ENCODE peak calls at places on chromosomes 3 and 15, in four cellular contexts. One of them, this sample, is unnamed.

GRCh38 chr3:197392961-197393360 is 94.5 kb upstream of the DLG1 start:
- DNase-seq in K562: no peak
- DNase-seq in HL-60: no peak
- DNase-seq in GM23338: no peak
- DNase-seq in this sample: no peak

GRCh38 chr3:195732951-195733350 is 12.2 kb downstream of the MUC20 start:
- DNase-seq in K562: no peak
- DNase-seq in HL-60: no peak
- DNase-seq in GM23338: no peak
- DNase-seq in this sample: no peak

GRCh38 chr3:156826144-156826895 is at the start of gene LEKR1:
- DNase-seq in K562: peak
- DNase-seq in HL-60: peak
- DNase-seq in GM23338: peak
- DNase-seq in this sample: no peak

GRCh38 chr15:52735231-52736089 is 54.7 kb downstream of the ONECUT1 start:
- DNase-seq in K562: peak
- DNase-seq in HL-60: peak
- DNase-seq in GM23338: peak
- DNase-seq in this sample: peak

GRCh38 chr3:111856501-111856900 is 2.6 kb upstream of the PHLDB2 start:
- DNase-seq in K562: no peak
- DNase-seq in HL-60: no peak
- DNase-seq in GM23338: no peak
- DNase-seq in this sample: no peak

GRCh38 chr3:55440406-55440708 is 46.7 kb downstream of the WNT5A start:
- DNase-seq in K562: no peak
- DNase-seq in HL-60: no peak
- DNase-seq in GM23338: no peak
- DNase-seq in this sample: no peak

GRCh38 chr3:152656207-152657001 is 178.5 kb upstream of the P2RY1 start:
- DNase-seq in K562: no peak
- DNase-seq in HL-60: peak
- DNase-seq in GM23338: peak
- DNase-seq in this sample: no peak

GRCh38 chr3:110579841-110580550 is 491.6 kb upstream of the NECTIN3 start:
- DNase-seq in K562: no peak
- DNase-seq in HL-60: no peak
- DNase-seq in GM23338: no peak
- DNase-seq in this sample: no peak

GRCh38 chr15:101698314-101698713 is 26.0 kb downstream of the TARS3 start:
- DNase-seq in K562: no peak
- DNase-seq in HL-60: no peak
- DNase-seq in GM23338: no peak
- DNase-seq in this sample: no peak

GRCh38 chr15:88918738-88919137 is 5.6 kb upstream of the MFGE8 start:
- DNase-seq in K562: no peak
- DNase-seq in HL-60: peak
- DNase-seq in GM23338: no peak
- DNase-seq in this sample: peak

GRCh38 chr3:47978386-47978785 is 37.8 kb downstream of the MAP4 start:
- DNase-seq in K562: no peak
- DNase-seq in HL-60: no peak
- DNase-seq in GM23338: no peak
- DNase-seq in this sample: no peak

GRCh38 chr15:78977591-78978347 is 32.9 kb upstream of the CTSH start:
- DNase-seq in K562: no peak
- DNase-seq in HL-60: no peak
- DNase-seq in GM23338: no peak
- DNase-seq in this sample: no peak

GRCh38 chr15:77454265-77454664 is 33.6 kb downstream of the HMG20A start:
- DNase-seq in K562: no peak
- DNase-seq in HL-60: no peak
- DNase-seq in GM23338: no peak
- DNase-seq in this sample: no peak

GRCh38 chr3:48784426-48785120 is 63.1 kb downstream of the PRKAR2A start:
- DNase-seq in K562: no peak
- DNase-seq in HL-60: no peak
- DNase-seq in GM23338: no peak
- DNase-seq in this sample: no peak

GRCh38 chr3:70753572-70753971 is 441.1 kb upstream of the MDFIC2 start:
- DNase-seq in K562: no peak
- DNase-seq in HL-60: no peak
- DNase-seq in GM23338: peak
- DNase-seq in this sample: no peak

GRCh38 chr3:11558918-11559815 is 84.5 kb downstream of the VGLL4 start:
- DNase-seq in K562: no peak
- DNase-seq in HL-60: no peak
- DNase-seq in GM23338: no peak
- DNase-seq in this sample: no peak

GRCh38 chr15:64067564-64068030 is 21.3 kb upstream of the DAPK2 start:
- DNase-seq in K562: peak
- DNase-seq in HL-60: peak
- DNase-seq in GM23338: peak
- DNase-seq in this sample: no peak

GRCh38 chr15:95401586-95401985 is 928.9 kb upstream of the NR2F2 start:
- DNase-seq in K562: no peak
- DNase-seq in HL-60: no peak
- DNase-seq in GM23338: no peak
- DNase-seq in this sample: no peak

GRCh38 chr3:115877647-115877934 is 254.3 kb downstream of the GAP43 start:
- DNase-seq in K562: no peak
- DNase-seq in HL-60: no peak
- DNase-seq in GM23338: no peak
- DNase-seq in this sample: no peak

GRCh38 chr15:100123611-100124010 is 218.2 kb downstream of the ADAMTS17 start:
- DNase-seq in K562: no peak
- DNase-seq in HL-60: no peak
- DNase-seq in GM23338: no peak
- DNase-seq in this sample: no peak

GRCh38 chr3:141460097-141460704 is 26.6 kb upstream of the RASA2 start:
- DNase-seq in K562: peak
- DNase-seq in HL-60: peak
- DNase-seq in GM23338: peak
- DNase-seq in this sample: peak

GRCh38 chr3:129892857-129893615 is 475 bp downstream of the TMCC1 start:
- DNase-seq in K562: peak
- DNase-seq in HL-60: peak
- DNase-seq in GM23338: peak
- DNase-seq in this sample: no peak

GRCh38 chr3:66534304-66534703 is 33.5 kb upstream of the LRIG1 start:
- DNase-seq in K562: no peak
- DNase-seq in HL-60: no peak
- DNase-seq in GM23338: no peak
- DNase-seq in this sample: no peak

GRCh38 chr3:125035217-125035616 is 20.6 kb downstream of the HEG1 start:
- DNase-seq in K562: no peak
- DNase-seq in HL-60: no peak
- DNase-seq in GM23338: no peak
- DNase-seq in this sample: no peak

GRCh38 chr15:96330064-96330449 is 443 bp upstream of the NR2F2 start:
- DNase-seq in K562: no peak
- DNase-seq in HL-60: peak
- DNase-seq in GM23338: peak
- DNase-seq in this sample: no peak

GRCh38 chr15:38129531-38130199 is 123.0 kb upstream of the SPRED1 start:
- DNase-seq in K562: no peak
- DNase-seq in HL-60: peak
- DNase-seq in GM23338: no peak
- DNase-seq in this sample: no peak
- TF ChIP-seq REST in K562: no peak
- TF ChIP-seq REST in HL-60: no peak
- TF ChIP-seq REST in GM23338: no peak
- TF ChIP-seq REST in this sample: no peak

GRCh38 chr15:74013374-74013893 is 18.9 kb downstream of the PML start:
- DNase-seq in K562: no peak
- DNase-seq in HL-60: no peak
- DNase-seq in GM23338: no peak
- DNase-seq in this sample: no peak
- TF ChIP-seq REST in K562: no peak
- TF ChIP-seq REST in HL-60: no peak
- TF ChIP-seq REST in GM23338: no peak
- TF ChIP-seq REST in this sample: no peak

GRCh38 chr3:123652346-123652984 is 67.6 kb upstream of the HACD2 start:
- DNase-seq in K562: peak
- DNase-seq in HL-60: peak
- DNase-seq in GM23338: peak
- DNase-seq in this sample: peak
- TF ChIP-seq REST in K562: no peak
- TF ChIP-seq REST in HL-60: no peak
- TF ChIP-seq REST in GM23338: peak
- TF ChIP-seq REST in this sample: peak

GRCh38 chr3:15348246-15348645 is 15.9 kb upstream of the SH3BP5 start:
- DNase-seq in K562: no peak
- DNase-seq in HL-60: no peak
- DNase-seq in GM23338: no peak
- DNase-seq in this sample: no peak

GRCh38 chr3:15347737-15348110 is 15.3 kb upstream of the SH3BP5 start:
- DNase-seq in K562: no peak
- DNase-seq in HL-60: no peak
- DNase-seq in GM23338: no peak
- DNase-seq in this sample: no peak

GRCh38 chr3:15346516-15346915 is 14.1 kb upstream of the SH3BP5 start:
- DNase-seq in K562: no peak
- DNase-seq in HL-60: no peak
- DNase-seq in GM23338: no peak
- DNase-seq in this sample: no peak

GRCh38 chr3:15347104-15347736 is 14.8 kb upstream of the SH3BP5 start:
- DNase-seq in K562: no peak
- DNase-seq in HL-60: no peak
- DNase-seq in GM23338: no peak
- DNase-seq in this sample: no peak

DNA sequence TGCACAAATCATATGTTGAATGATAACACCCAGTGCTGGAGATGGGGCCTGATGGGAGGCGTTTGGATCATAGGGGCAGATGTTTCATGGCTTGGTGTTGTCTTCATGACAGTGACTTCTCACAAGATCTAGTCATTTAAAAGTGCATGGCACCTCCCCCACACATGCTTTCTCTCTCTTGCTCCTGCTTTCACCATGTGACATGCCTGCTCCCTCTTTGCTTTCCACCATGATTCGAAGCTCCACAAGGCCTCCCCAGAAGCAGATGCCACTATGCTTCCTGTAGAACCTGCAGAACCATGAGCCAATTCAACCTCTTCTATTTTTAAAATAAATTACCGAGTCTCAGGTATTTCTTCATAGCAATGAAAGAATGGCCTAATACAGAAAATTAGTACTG is 17.8 kb upstream of the SH3BP5 start:
- DNase-seq in K562: no peak
- DNase-seq in HL-60: no peak
- DNase-seq in GM23338: no peak
- DNase-seq in this sample: no peak
- TF ChIP-seq REST in K562: no peak
- TF ChIP-seq REST in HL-60: no peak
- TF ChIP-seq REST in GM23338: no peak
- TF ChIP-seq REST in this sample: no peak

GRCh38 chr3:187012609-187013051 is 82.3 kb downstream of the ST6GAL1 start:
- DNase-seq in K562: no peak
- DNase-seq in HL-60: no peak
- DNase-seq in GM23338: no peak
- DNase-seq in this sample: no peak

GRCh38 chr3:187015903-187016638 is 85.7 kb downstream of the ST6GAL1 start:
- DNase-seq in K562: no peak
- DNase-seq in HL-60: no peak
- DNase-seq in GM23338: no peak
- DNase-seq in this sample: no peak

GRCh38 chr3:187013080-187013838 is 82.9 kb downstream of the ST6GAL1 start:
- DNase-seq in K562: no peak
- DNase-seq in HL-60: no peak
- DNase-seq in GM23338: no peak
- DNase-seq in this sample: no peak

GRCh38 chr3:187014417-187014864 is 84.1 kb downstream of the ST6GAL1 start:
- DNase-seq in K562: no peak
- DNase-seq in HL-60: no peak
- DNase-seq in GM23338: no peak
- DNase-seq in this sample: no peak

GRCh38 chr3:187011915-187012314 is 81.6 kb downstream of the ST6GAL1 start:
- DNase-seq in K562: no peak
- DNase-seq in HL-60: peak
- DNase-seq in GM23338: no peak
- DNase-seq in this sample: no peak
- TF ChIP-seq REST in K562: no peak
- TF ChIP-seq REST in HL-60: no peak
- TF ChIP-seq REST in GM23338: no peak
- TF ChIP-seq REST in this sample: no peak

DNA sequence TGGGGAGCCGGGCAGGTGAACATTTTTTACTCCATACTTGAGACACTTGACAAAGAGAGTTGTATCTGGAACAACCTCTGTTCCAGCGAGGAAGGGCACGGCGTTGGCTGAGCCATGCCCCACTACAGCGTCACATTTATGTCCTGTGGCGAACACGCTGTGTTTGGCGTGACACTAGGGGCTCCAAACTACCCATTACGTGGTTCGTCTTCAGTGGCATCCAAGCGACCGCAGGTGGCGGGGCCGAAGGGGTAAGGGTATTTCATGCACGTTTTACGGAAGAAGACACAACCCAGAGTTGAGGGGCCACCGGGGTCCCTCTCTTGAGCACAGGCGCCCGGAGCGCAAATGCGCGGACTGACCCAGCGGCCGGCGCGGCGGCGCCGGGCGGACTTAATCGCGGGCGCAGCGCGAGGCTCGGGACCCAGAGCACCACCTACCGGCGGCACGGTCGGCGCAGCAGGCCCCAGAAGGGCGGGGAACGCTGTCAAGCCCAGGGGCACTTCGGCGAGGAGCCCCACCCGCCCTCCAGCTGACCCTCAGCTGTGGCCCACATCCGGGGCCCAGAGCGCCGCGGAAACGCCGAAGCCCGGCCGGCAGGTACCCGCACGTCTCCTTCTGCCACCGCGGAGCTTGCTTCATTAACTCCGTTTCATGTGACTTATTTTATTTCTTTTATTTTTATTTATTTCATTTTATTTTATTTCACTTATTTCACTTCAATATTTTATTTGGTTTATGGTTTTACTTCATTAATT is 36.4 kb upstream of the TRIM71 start:
- DNase-seq in K562: peak
- DNase-seq in HL-60: peak
- DNase-seq in GM23338: peak
- DNase-seq in this sample: peak
- TF ChIP-seq REST in K562: no peak
- TF ChIP-seq REST in HL-60: peak
- TF ChIP-seq REST in GM23338: no peak
- TF ChIP-seq REST in this sample: no peak